ENCODE peak calls at places on chromosomes 6 and 20, in four cellular contexts. N, P, S and R are unnamed samples.

GRCh38 chr6:111769365-111770127 is 103.7 kb downstream of the FYN start:
- DNase-seq in N (no peak), P (no peak), S (no peak), R (no peak)

GRCh38 chr20:32672315-32672981 is 1.3 kb downstream of the C20orf203 start:
- DNase-seq in N (no peak), P (no peak), S (peak), R (peak)

GRCh38 chr20:19943021-19943659 is 74.0 kb upstream of the NAA20 start:
- DNase-seq in N (no peak), P (no peak), S (no peak), R (no peak)

GRCh38 chr6:127547215-127547614 is 28.1 kb upstream of the MTCL3 start:
- DNase-seq in N (peak), P (no peak), S (peak), R (peak)

GRCh38 chr6:167306401-167306998 is 15.4 kb downstream of the UNC93A start:
- DNase-seq in N (peak), P (no peak), S (peak), R (no peak)

GRCh38 chr6:110355727-110356126 is 2.4 kb downstream of the METTL24 start:
- DNase-seq in N (no peak), P (no peak), S (peak), R (peak)

GRCh38 chr6:144176043-144176442 is 25.7 kb downstream of the STX11 start:
- DNase-seq in N (no peak), P (no peak), S (no peak), R (no peak)

GRCh38 chr6:132929141-132929540 is 114.8 kb downstream of the RPS12 start:
- DNase-seq in N (peak), P (no peak), S (no peak), R (no peak)

GRCh38 chr6:131894735-131895424 is 56.3 kb downstream of the CCN2 start:
- DNase-seq in N (no peak), P (no peak), S (no peak), R (no peak)

GRCh38 chr6:134451529-134451928 is 133.6 kb upstream of the SGK1 start:
- DNase-seq in N (no peak), P (no peak), S (no peak), R (peak)

GRCh38 chr6:142833054-142833453 is 111.9 kb downstream of the HIVEP2 start:
- DNase-seq in N (peak), P (no peak), S (no peak), R (no peak)

GRCh38 chr6:149995971-149996370 is 29.4 kb downstream of the RAET1L start:
- DNase-seq in N (no peak), P (no peak), S (no peak), R (no peak)

GRCh38 chr6:117706504-117706903 is 31.2 kb downstream of the NUS1 start:
- DNase-seq in N (no peak), P (no peak), S (no peak), R (no peak)

GRCh38 chr20:13422637-13423036 is 201.6 kb downstream of the ISM1 start:
- DNase-seq in N (no peak), P (no peak), S (no peak), R (no peak)

GRCh38 chr6:156782691-156783320 is 5.6 kb downstream of the ARID1B start:
- DNase-seq in N (no peak), P (no peak), S (no peak), R (no peak)

GRCh38 chr6:107488875-107489635 is 862 bp upstream of the SOBP start:
- DNase-seq in N (peak), P (peak), S (peak), R (peak)

GRCh38 chr6:107491791-107492674 is 2.1 kb downstream of the SOBP start:
- DNase-seq in N (peak), P (peak), S (no peak), R (no peak)

GRCh38 chr6:107489636-107490567 is at the start of gene SOBP:
- DNase-seq in N (peak), P (peak), S (peak), R (peak)

GRCh38 chr6:107490568-107491058 is 696 bp downstream of the SOBP start:
- DNase-seq in N (no peak), P (no peak), S (no peak), R (no peak)

GRCh38 chr6:107491059-107491609 is 1.2 kb downstream of the SOBP start:
- DNase-seq in N (peak), P (peak), S (peak), R (peak)
- H3K27ac ChIP-seq in N (peak), P (peak), S (no peak), R (no peak)

DNA sequence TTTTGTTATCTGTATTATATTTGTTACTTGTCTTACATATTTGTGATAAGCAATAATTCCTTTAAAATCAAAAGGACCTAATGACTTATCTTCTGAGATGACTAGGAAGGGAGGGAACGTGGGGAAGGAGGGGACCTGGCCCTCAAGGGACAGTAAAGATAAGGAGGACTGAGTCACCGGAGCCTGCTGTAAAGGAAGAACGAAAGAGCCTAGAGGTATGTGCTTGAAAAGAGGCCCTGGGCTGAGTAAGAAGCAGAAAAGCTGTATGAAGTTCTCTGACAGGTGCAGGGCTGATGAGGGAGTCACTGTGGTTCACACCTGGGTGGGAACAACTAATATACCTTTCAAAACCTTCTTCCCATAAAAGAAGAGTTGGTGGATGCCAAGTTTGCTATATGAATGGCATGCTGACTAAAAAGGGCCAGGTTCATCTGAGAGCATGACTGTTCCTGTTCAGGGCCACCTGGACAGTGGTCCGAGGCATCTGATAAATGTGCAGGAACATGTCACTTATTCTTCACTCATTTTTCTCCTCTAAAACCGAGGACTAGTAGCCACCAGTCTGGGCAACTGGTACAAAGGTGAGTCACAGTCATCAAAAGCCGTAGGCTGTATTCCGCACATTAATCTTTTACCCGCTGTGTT is 111.3 kb downstream of the TNFAIP3 start:
- DNase-seq in N (peak), P (no peak), S (peak), R (no peak)
- H3K27ac ChIP-seq in N (no peak), P (peak), S (no peak), R (no peak)

DNA sequence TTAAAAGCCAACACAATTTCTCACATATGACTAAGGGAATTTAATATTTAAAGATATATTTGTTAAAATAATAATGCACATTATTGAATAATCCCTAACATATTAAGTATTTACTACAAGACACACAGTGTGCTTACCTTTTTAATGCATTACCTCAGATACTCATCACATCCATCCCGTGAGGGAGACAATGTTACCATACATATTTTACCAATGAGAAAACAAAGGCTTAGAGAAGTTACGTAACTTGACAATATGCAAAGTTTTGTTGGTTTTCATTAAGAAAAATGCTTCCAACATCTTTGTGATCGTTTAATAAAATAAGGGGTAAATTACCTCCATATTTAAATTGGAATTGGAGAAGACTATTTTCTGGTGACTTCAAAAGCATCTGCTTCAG is 4.3 kb downstream of the IFNGR1 start:
- DNase-seq in N (no peak), P (no peak), S (no peak), R (no peak)
- H3K27ac ChIP-seq in N (no peak), P (peak), S (no peak), R (no peak)

DNA sequence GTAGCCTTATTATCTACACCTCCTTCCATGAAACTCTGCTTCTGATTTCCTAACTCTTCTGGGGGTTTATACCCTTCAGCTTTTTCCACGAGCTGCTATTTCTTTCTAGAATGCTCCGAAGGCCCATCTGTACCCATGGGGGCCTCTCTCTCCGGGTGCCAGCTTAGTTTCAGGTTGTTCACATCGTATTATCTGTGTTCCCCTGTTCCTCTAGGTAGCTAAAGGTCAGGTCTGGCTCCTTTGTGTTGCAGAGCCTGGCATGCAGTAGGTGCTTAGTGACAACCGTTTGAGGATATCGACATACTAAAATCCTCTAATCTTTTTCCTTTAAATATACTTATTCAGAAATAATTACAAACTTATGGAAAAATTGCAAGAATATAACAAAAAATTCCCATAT is 73.0 kb downstream of the UST start:
- DNase-seq in N (no peak), P (no peak), S (no peak), R (peak)
- H3K27ac ChIP-seq in N (no peak), P (no peak), S (no peak), R (peak)

GRCh38 chr6:81718126-81718525 is 34.4 kb downstream of the TENT5A start:
- DNase-seq in N (peak), P (no peak), S (no peak), R (no peak)
- H3K27ac ChIP-seq in N (no peak), P (no peak), S (no peak), R (no peak)

DNA sequence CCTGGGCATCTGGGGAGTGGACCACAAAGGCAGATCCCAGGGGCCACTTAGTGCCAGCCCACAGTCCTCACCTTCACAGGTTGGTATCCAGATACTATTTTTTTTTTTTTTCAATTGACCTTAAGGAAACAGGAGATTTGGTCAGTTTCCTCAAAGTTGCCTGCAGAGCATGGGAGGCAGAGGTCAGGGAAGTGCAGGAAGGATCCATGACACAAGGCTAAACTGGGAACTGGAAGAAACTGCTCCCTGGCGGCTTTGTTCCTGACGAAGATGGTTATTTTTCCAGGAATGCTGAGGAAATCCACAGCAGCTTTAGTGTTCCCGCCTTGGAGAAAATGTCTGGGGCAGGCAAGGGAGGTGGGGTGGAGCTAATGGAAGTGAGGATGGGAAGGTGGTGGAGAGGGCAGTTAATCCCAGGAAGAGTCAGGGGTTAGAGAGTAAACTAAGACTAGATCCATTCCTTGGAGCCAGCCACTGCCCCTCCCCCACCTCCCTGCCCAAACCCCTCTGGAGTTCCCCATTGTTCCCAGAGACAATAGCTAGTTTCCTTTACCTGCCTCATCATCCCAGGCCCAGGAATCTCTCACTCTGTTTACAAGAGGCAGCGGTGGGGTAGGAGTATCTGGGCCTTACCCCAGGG is 14.3 kb upstream of the MYMX start:
- DNase-seq in N (no peak), P (no peak), S (peak), R (peak)
- H3K27ac ChIP-seq in N (no peak), P (peak), S (peak), R (peak)

DNA sequence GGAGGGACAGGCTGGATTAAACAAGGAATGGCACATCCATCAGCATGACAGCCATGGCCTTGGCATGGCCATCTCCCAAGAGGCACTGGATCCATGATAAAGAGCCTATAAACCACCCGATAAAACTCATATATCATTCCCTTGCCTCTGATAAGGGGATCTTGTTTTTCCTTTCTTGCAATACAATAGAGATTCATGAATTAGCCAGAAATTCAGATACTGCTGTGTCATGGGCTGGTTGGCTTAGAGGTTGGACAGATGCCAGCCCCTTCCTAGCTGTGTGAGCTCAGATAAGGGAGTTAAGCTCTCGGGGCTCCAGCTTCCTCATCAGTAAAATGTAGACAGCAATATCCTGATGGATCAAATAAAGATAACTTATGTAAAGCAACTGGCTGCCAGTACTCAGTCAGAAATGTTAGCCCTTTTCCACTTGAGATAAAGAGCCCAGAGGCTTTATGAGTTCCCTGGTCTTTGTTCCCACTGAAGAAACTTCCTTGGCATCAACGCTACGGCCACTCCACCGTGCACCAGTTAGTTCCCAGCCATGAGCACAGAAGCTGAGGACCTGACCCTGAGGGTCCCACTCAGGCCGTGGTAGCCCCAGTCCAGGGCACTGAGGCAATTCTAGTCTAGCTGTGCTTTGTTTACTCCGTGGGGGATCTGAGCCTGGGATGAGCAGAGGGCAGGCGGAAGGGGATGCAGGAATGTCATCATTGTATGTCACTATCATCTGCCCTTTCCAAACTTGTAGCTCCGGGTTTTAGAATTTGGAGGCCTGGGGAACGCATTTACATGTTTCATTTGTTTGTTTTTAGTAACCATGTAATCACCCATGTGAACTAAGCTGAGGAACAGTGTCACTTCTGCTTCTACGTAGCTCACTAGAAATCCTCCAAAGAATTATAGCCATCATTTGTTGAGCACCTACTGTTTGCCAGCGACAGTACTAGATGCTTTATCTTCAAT is 67.2 kb upstream of the TBC1D7 start:
- DNase-seq in N (peak), P (peak), S (peak), R (no peak)
- H3K27ac ChIP-seq in N (peak), P (peak), S (no peak), R (no peak)